ENCODE peak calls at places on chromosomes 2 and 18, in five cellular contexts. X is K562, T is HepG2, A is SK-N-SH, E is GM12878. V is an unnamed sample.

GRCh38 chr18:57940166-57940565 is 103.9 kb upstream of the NEDD4L start:
- DNase-seq in X (no peak), T (no peak), E (no peak), A (no peak), V (no peak)

GRCh38 chr2:38720613-38721241 is 30.4 kb downstream of the SRSF7 start:
- DNase-seq in E (peak), A (no peak), T (no peak), X (no peak), V (no peak)

GRCh38 chr2:144705328-144706245 is 185.7 kb upstream of the ZEB2 start:
- DNase-seq in X (no peak), T (no peak), A (no peak), E (no peak), V (no peak)

GRCh38 chr2:118806797-118807667 is 40.4 kb downstream of the EN1 start:
- DNase-seq in T (no peak), E (no peak), X (peak), A (no peak), V (no peak)

GRCh38 chr18:62672600-62672999 is 42.7 kb upstream of the PHLPP1 start:
- DNase-seq in E (no peak), X (no peak), T (peak), A (no peak), V (no peak)

GRCh38 chr18:66495844-66496243 is 108.0 kb downstream of the CDH19 start:
- DNase-seq in A (peak), X (no peak), E (no peak), T (peak), V (peak)

GRCh38 chr2:178327516-178327915 is 123.5 kb downstream of the PRKRA start:
- DNase-seq in E (no peak), X (no peak), T (no peak), A (no peak), V (no peak)

GRCh38 chr2:145592362-145592761 is 1072.4 kb upstream of the ZEB2 start:
- DNase-seq in X (no peak), E (no peak), A (no peak), T (no peak), V (no peak)

GRCh38 chr2:237355726-237356125 is 58.2 kb downstream of the COL6A3 start:
- DNase-seq in A (no peak), E (no peak), T (no peak), X (no peak), V (no peak)

GRCh38 chr2:188978291-188979081 is 4.3 kb downstream of the COL3A1 start:
- DNase-seq in X (no peak), T (peak), A (no peak), E (peak), V (no peak)

GRCh38 chr2:48346124-48346536 is 183.8 kb upstream of the STON1 start:
- DNase-seq in A (no peak), E (no peak), X (no peak), T (peak), V (no peak)

DNA sequence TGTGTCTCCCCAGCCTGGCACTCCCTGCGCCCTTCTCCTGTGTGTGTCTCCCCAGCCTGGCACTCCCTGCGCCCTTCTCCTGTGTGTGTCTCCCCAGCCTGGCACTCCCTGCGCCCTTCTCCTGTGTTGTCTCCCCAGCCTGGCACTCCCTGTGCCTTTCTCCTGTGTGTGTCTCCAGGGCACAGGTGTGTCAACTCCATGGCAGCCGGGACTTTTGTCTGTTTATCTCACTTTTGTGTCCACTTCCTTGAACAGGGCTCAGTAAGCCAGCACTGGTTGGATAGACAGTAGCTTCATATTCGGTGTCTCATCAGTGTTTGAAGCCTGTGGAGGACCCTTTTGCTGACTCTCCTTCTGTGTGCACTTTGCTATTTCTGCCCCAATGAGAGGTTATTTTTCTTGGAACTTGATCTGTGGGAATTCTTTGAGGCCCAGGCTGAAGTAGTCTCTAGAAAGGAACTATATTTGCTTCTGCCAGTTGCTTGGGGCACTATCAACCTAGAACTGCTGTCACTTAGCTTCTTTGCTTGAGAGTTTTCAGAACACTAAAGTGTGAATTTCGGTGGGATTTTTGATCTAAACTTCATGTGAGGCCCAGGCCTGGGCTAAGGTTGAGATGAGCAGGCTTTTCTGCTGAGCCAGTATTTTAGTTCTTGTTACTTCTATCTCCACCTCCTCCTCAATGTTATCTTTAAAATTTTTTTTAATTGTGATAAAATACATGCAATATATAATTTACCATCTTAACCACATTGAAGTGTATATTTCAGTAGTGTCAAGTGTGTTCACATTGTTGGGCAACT is 8.3 kb upstream of the ASB1 start:
- DNase-seq in X (no peak), A (no peak), E (no peak), T (no peak), V (no peak)
- TF ChIP-seq FOXM1 in X (no peak), A (no peak), E (no peak), T (no peak), V (no peak)

DNA sequence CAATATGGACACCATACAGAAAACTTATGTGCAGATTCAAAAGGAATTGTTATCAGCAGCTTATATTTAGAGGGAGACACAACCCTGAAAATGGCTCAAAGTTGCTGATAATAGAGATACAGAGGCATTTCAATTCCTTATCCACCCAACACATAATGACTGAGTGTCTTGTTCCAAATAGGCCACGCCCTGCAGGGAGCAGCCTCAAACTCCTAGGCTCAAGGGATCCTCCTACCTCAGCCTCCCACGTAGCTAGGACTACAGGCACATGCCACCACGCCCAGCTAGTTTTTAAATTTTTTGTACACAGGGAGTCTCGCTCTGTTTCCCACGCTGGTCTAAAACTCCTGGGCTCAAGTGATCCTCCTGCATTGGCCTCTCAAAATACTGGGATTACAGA is 79.1 kb downstream of the LBH start:
- DNase-seq in E (no peak), X (no peak), T (no peak), A (no peak), V (no peak)
- TF ChIP-seq FOXM1 in E (no peak), X (no peak), T (no peak), A (no peak), V (no peak)

DNA sequence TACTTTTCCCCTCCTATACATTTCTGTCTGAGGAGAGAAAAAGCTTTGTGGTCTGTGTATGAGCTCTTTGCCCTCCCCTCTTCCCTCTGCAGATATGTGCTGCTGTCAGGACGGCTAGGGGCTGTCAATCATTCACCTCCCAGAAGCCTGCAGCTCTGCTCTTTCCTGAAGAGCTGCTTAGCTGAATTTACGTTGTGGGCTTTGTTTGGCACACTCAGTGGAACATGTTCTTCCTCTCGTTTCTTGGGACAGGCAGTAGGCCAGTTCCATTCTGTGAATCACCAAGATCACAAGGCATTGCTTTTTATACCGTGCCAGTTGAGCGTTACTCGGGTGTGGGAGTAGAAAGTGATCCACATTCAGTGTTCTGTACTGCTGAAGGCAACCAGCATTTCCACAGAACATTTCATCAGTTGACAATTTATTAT is 136.7 kb downstream of the LAMA3 start:
- DNase-seq in T (no peak), A (no peak), X (no peak), E (no peak), V (no peak)
- TF ChIP-seq FOXM1 in T (no peak), A (no peak), X (no peak), E (no peak), V (no peak)

GRCh38 chr2:159265171-159265576 is 21.3 kb downstream of the WDSUB1 start:
- DNase-seq in X (no peak), E (no peak), A (no peak), T (peak), V (no peak)
- TF ChIP-seq FOXM1 in X (no peak), E (no peak), A (no peak), T (no peak), V (no peak)

DNA sequence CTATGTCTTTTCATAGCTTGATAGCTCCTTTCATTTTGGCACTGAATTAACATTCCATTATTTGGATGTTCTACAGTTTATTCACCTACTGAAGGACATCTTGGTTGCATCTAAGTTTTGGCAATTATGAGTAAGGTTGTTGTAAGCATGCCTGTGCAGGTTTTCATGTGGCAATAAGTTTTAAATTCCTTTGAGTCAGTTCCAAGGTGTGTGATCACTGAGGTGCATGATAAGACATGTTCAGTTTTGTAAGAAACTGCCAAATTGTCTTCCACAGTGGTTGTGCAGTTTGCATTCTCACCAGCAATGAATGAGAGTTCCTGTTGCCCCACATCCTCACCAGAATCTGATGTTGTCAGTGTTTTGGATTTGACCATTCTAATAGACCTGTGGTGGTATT is 24.2 kb downstream of the XDH start:
- DNase-seq in E (no peak), X (no peak), T (no peak), A (no peak), V (no peak)
- TF ChIP-seq FOXM1 in E (no peak), X (no peak), T (no peak), A (no peak), V (no peak)

DNA sequence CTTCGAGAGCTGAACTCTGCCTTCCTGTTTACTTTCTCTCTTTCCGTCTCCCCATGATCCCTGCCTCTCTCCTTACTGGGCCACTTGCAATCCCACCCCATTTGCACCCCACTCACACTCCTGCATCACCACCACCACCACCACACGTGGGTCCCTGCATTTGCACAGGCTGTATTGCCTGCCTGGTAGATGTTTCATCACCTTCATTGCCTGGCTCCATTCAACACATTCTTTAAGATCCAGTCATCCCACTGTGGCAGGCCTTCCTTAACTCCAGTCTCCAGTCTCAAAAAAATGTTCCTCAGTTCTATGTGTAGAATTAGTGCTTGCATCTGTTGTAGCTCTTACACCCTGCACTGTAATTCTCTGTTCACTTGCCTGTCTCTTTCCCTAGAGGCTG is 13.9 kb downstream of the NOSTRIN start:
- DNase-seq in A (no peak), X (no peak), E (no peak), T (no peak), V (no peak)
- TF ChIP-seq FOXM1 in A (no peak), X (no peak), E (no peak), T (no peak), V (no peak)

GRCh38 chr2:34031097-34031496 is 432.0 kb upstream of the FAM98A start:
- DNase-seq in E (no peak), T (no peak), A (no peak), X (no peak), V (no peak)
- TF ChIP-seq FOXM1 in E (no peak), T (no peak), A (no peak), X (no peak), V (no peak)

DNA sequence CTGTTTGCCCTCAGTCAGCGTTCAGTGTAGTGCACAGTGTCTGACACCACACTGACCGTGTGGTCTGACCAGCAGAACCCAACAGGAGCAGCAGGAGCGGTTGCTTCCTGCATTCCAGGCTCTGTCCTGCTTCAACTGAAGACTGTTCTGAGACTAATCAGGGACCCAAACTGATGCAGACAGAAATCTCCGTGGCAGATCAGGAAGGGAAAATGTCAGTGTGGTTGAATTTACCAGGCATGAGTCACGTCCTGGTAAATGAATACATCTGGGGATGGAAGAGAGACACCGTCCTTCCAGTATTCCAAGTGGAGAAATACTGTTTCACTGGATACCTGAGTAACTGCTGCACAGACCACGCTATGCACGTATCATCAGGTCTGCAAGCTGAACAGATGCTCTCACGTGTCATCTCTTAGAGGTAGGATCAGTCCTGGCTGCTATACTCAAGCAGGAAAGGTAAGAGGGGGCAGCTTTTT is 223.6 kb upstream of the EPAS1 start:
- DNase-seq in A (peak), E (no peak), X (no peak), T (peak), V (no peak)
- TF ChIP-seq FOXM1 in A (peak), E (no peak), X (no peak), T (no peak), V (no peak)

DNA sequence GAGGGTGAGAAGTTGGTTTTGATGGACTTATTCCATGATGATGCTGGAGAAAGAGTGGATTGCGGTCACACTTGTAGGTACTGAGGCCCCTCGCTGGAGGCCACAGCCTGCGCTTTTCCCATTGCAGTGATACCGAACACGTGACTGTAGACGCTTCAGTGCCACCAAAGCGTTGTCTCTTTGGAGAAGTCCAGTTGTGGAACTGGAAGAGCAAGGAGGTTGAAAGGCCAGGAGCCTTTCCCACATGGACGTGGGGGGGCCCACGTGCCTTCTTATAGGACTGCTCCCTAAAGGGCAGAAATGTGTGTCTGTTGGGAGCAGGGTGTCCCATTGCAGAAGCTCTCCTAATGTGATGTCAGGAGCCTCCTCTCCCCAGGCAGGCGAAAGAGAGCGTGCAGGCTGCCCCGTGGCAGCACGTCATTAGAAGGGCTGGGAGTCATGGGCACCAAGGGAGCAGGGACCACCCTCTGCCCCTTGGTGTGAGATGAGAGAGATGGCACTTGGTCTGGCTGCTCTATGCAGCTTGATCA is 31.5 kb downstream of the LPIN1 start:
- DNase-seq in E (no peak), T (no peak), X (no peak), A (no peak), V (no peak)
- TF ChIP-seq FOXM1 in E (no peak), T (no peak), X (no peak), A (no peak), V (no peak)

V was measured in HEK293T.